ENCODE peak calls at places on chromosomes 3 and 15, in ten cellular contexts. F is AG08395; Y is neuronal stem cell; E is HEK293T; L is adrenal gland; K is HT1080; I is amygdala; U is islet precursor cell; O is CD4-positive, alpha-beta memory T cell; G is aorta. V is an unnamed sample.

GRCh38 chr3:116256843-116257485 is 188.3 kb downstream of the LSAMP start:
- DNase-seq in F (peak; percentile 54), Y (no peak), E (no peak), L (no peak), K (no peak), I (no peak), U (no peak), O (no peak), G (no peak), V (no peak)

GRCh38 chr15:81155375-81156218 is 21.5 kb downstream of the CFAP161 start:
- DNase-seq in F (peak; percentile 68), Y (no peak), E (peak; percentile 57), L (peak; percentile 37), K (peak; percentile 15), I (no peak), U (no peak), O (no peak), G (no peak), V (peak; percentile 54)

GRCh38 chr3:55330355-55330754 is 156.8 kb downstream of the WNT5A start:
- DNase-seq in F (peak; percentile 92), Y (no peak), E (no peak), L (peak; percentile 56), K (peak; percentile 97), I (no peak), U (peak; percentile 86), O (no peak), G (no peak), V (peak; percentile 10)

GRCh38 chr3:81622395-81622794 is 139.1 kb downstream of the GBE1 start:
- DNase-seq in F (no peak), Y (no peak), E (no peak), L (no peak), K (no peak), I (no peak), U (no peak), O (no peak), G (no peak), V (no peak)

GRCh38 chr3:194277547-194278091 is 73.5 kb downstream of the CPN2 start:
- DNase-seq in F (peak; percentile 76), Y (no peak), E (no peak), L (peak; percentile 86), K (no peak), I (peak; percentile 22), U (peak; percentile 55), O (no peak), G (peak; percentile 85), V (peak; percentile 52)

GRCh38 chr15:70286110-70286806 is 188.5 kb upstream of the TLE3 start:
- DNase-seq in F (no peak), Y (no peak), E (no peak), L (no peak), K (no peak), I (no peak), U (peak; percentile 47), O (no peak), G (peak; percentile 27), V (peak; percentile 91)

GRCh38 chr15:72472907-72473669 is 1.0 kb upstream of the ARIH1 start:
- DNase-seq in F (no peak), Y (peak; percentile 14), E (no peak), L (no peak), K (peak; percentile 37), I (no peak), U (no peak), O (no peak), G (no peak), V (no peak)

GRCh38 chr3:52834871-52835501 is at the start of gene MUSTN1:
- DNase-seq in F (no peak), Y (peak; percentile 57), E (no peak), L (no peak), K (no peak), I (no peak), U (no peak), O (no peak), G (peak; percentile 84), V (no peak)

GRCh38 chr15:80876034-80876433 is 96.9 kb downstream of the CEMIP start:
- DNase-seq in F (no peak), Y (no peak), E (no peak), L (peak; percentile 21), K (no peak), I (peak; percentile 13), U (no peak), O (no peak), G (no peak), V (no peak)

GRCh38 chr3:129560269-129560787 is 17.4 kb downstream of the H1-8 start:
- DNase-seq in F (peak; percentile 78), Y (no peak), E (no peak), L (peak; percentile 58), K (no peak), I (no peak), U (no peak), O (no peak), G (peak; percentile 90), V (peak; percentile 23)

GRCh38 chr15:90178468-90179435 is 22.4 kb upstream of the SEMA4B start:
- DNase-seq in F (no peak), Y (no peak), E (no peak), L (no peak), K (no peak), I (no peak), U (no peak), O (no peak), G (no peak), V (no peak)

GRCh38 chr15:76217029-76217866 is 94.0 kb downstream of the ETFA start:
- DNase-seq in F (no peak), Y (no peak), E (no peak), L (no peak), K (peak; percentile 68), I (no peak), U (no peak), O (no peak), G (no peak), V (no peak)

GRCh38 chr15:40845511-40846284 is 1.9 kb downstream of the SPINT1 start:
- DNase-seq in F (no peak), Y (no peak), E (no peak), L (no peak), K (peak; percentile 43), I (no peak), U (peak; percentile 97), O (no peak), G (peak; percentile 34), V (peak; percentile 62)

GRCh38 chr3:12977117-12977808 is 96.0 kb downstream of the IQSEC1 start:
- DNase-seq in F (no peak), Y (no peak), E (no peak), L (no peak), K (no peak), I (no peak), U (no peak), O (no peak), G (no peak), V (no peak)

V was measured in thyroid gland.